ENCODE peak calls at places on chromosomes 1 and 21, in five cellular contexts. O is HS-5; M is stimulated activated CD4-positive, alpha-beta T cell treated with anti-CD3 and anti-CD28 coated beads, Interleukin-12 subunit alpha, Interleukin-12 subunit beta, amount 100 ng/mL, for 4 hours; R is lung; W is nephron progenitor cell. S is an unnamed sample.
A peak's percentile ranks its signal among the peaks of the same experiment; 100 is the strongest.

GRCh38 chr1:46244656-46245371 is 2.7 kb upstream of the RAD54L start:
- DNase-seq in O (no peak), M (no peak), R (no peak), W (no peak), S (peak; percentile 38)

GRCh38 chr1:87880747-87881133 is 552.1 kb downstream of the LMO4 start:
- DNase-seq in O (no peak), M (no peak), R (no peak), W (no peak), S (no peak)

GRCh38 chr1:6300342-6301141 is 39.6 kb upstream of the GPR153 start:
- DNase-seq in O (no peak), M (no peak), R (no peak), W (no peak), S (no peak)

GRCh38 chr1:52358851-52359497 is 7.0 kb downstream of the CC2D1B start:
- DNase-seq in O (no peak), M (no peak), R (no peak), W (no peak), S (no peak)

GRCh38 chr21:40349591-40349990 is 482.4 kb downstream of the PCP4 start:
- DNase-seq in O (no peak), M (no peak), R (no peak), W (no peak), S (no peak)

GRCh38 chr1:213397638-213398037 is 346.6 kb downstream of the RPS6KC1 start:
- DNase-seq in O (no peak), M (no peak), R (no peak), W (no peak), S (no peak)

GRCh38 chr1:205440476-205441317 is 15.1 kb downstream of the BLACAT1 start:
- DNase-seq in O (no peak), M (peak; percentile 55), R (peak; percentile 75), W (peak; percentile 45), S (no peak)

GRCh38 chr21:32914424-32915070 is 111.2 kb upstream of the OLIG2 start:
- DNase-seq in O (no peak), M (no peak), R (no peak), W (no peak), S (no peak)

GRCh38 chr1:231634302-231635013 is 7.9 kb downstream of the DISC1 start:
- DNase-seq in O (no peak), M (no peak), R (no peak), W (no peak), S (no peak)

GRCh38 chr1:29683472-29683871 is 447.1 kb downstream of the PTPRU start:
- DNase-seq in O (no peak), M (no peak), R (peak; percentile 24), W (no peak), S (no peak)

GRCh38 chr1:182253319-182253718 is 138.3 kb downstream of the GLUL start:
- DNase-seq in O (no peak), M (no peak), R (no peak), W (no peak), S (no peak)

GRCh38 chr1:25668931-25669573 is 52.5 kb downstream of the MAN1C1 start:
- DNase-seq in O (no peak), M (no peak), R (no peak), W (no peak), S (no peak)

GRCh38 chr1:19695772-19696171 is 31.1 kb downstream of the HTR6 start:
- DNase-seq in O (no peak), M (no peak), R (no peak), W (no peak), S (no peak)

GRCh38 chr1:80607064-80607463 is 1193.7 kb upstream of the ADGRL2 start:
- DNase-seq in O (no peak), M (no peak), R (no peak), W (no peak), S (no peak)

GRCh38 chr1:36083635-36084501 is at the start of gene TEKT2:
- DNase-seq in O (no peak), M (no peak), R (peak; percentile 42), W (peak; percentile 86), S (no peak)

GRCh38 chr1:86184401-86184800 is 27.8 kb upstream of the COL24A1 start:
- DNase-seq in O (no peak), M (no peak), R (no peak), W (no peak), S (no peak)

GRCh38 chr1:53197301-53198205 is 929 bp downstream of the CPT2 start:
- DNase-seq in O (no peak), M (no peak), R (no peak), W (no peak), S (no peak)

GRCh38 chr1:60427701-60428100 is 354.1 kb upstream of the C1orf87 start:
- DNase-seq in O (no peak), M (no peak), R (no peak), W (no peak), S (no peak)

GRCh38 chr1:9784508-9785133 is 39.1 kb downstream of the CLSTN1 start:
- DNase-seq in O (peak; percentile 15), M (peak; percentile 53), R (peak; percentile 41), W (peak; percentile 44), S (no peak)

GRCh38 chr1:214658785-214659184 is 55.8 kb downstream of the CENPF start:
- DNase-seq in O (no peak), M (no peak), R (no peak), W (peak; percentile 7), S (no peak)

S was measured in 8988T.